ENCODE peak calls at places on chromosomes 3 and 15, in five cellular contexts. One of them, this sample, is unnamed.

GRCh38 chr3:107271787-107272387 is 105.4 kb upstream of the CCDC54 start:
- DNase-seq in uterus: no peak
- DNase-seq in AG04450: no peak
- DNase-seq in foreskin keratinocyte: no peak
- DNase-seq in adrenal gland: no peak
- DNase-seq in this sample: no peak

GRCh38 chr3:58521917-58522680 is 14.9 kb downstream of the ACOX2 start:
- DNase-seq in uterus: no peak
- DNase-seq in AG04450: no peak
- DNase-seq in foreskin keratinocyte: no peak
- DNase-seq in adrenal gland: no peak
- DNase-seq in this sample: no peak

GRCh38 chr3:194487289-194488006 is 646 bp upstream of the ATP13A3 start:
- DNase-seq in uterus: peak; percentile 40
- DNase-seq in AG04450: no peak
- DNase-seq in foreskin keratinocyte: no peak
- DNase-seq in adrenal gland: peak; percentile 59
- DNase-seq in this sample: no peak

GRCh38 chr15:67406257-67406861 is 114.6 kb upstream of the C15orf61 start:
- DNase-seq in uterus: no peak
- DNase-seq in AG04450: no peak
- DNase-seq in foreskin keratinocyte: no peak
- DNase-seq in adrenal gland: no peak
- DNase-seq in this sample: no peak

GRCh38 chr3:72797773-72798543 is 50.3 kb downstream of the SHQ1 start:
- DNase-seq in uterus: no peak
- DNase-seq in AG04450: no peak
- DNase-seq in foreskin keratinocyte: no peak
- DNase-seq in adrenal gland: peak; percentile 31
- DNase-seq in this sample: no peak

GRCh38 chr3:30319713-30320112 is 286.7 kb upstream of the TGFBR2 start:
- DNase-seq in uterus: peak; percentile 39
- DNase-seq in AG04450: no peak
- DNase-seq in foreskin keratinocyte: no peak
- DNase-seq in adrenal gland: peak; percentile 51
- DNase-seq in this sample: no peak

GRCh38 chr3:60580826-60581225 is 670.4 kb downstream of the FHIT start:
- DNase-seq in uterus: no peak
- DNase-seq in AG04450: no peak
- DNase-seq in foreskin keratinocyte: no peak
- DNase-seq in adrenal gland: no peak
- DNase-seq in this sample: no peak

GRCh38 chr3:133213942-133214341 is 175.8 kb downstream of the TMEM108 start:
- DNase-seq in uterus: no peak
- DNase-seq in AG04450: no peak
- DNase-seq in foreskin keratinocyte: no peak
- DNase-seq in adrenal gland: no peak
- DNase-seq in this sample: no peak

GRCh38 chr3:10164546-10165393 is at the start of gene IRAK2:
- DNase-seq in uterus: peak; percentile 73
- DNase-seq in AG04450: no peak
- DNase-seq in foreskin keratinocyte: no peak
- DNase-seq in adrenal gland: peak; percentile 79
- DNase-seq in this sample: peak; percentile 46

GRCh38 chr15:43789409-43789808 is 2.7 kb upstream of the SERF2 start:
- DNase-seq in uterus: no peak
- DNase-seq in AG04450: no peak
- DNase-seq in foreskin keratinocyte: no peak
- DNase-seq in adrenal gland: no peak
- DNase-seq in this sample: no peak

GRCh38 chr3:104907507-104907906 is 459.2 kb upstream of the ALCAM start:
- DNase-seq in uterus: no peak
- DNase-seq in AG04450: peak; percentile 58
- DNase-seq in foreskin keratinocyte: peak; percentile 71
- DNase-seq in adrenal gland: no peak
- DNase-seq in this sample: no peak

GRCh38 chr15:48250640-48251076 is 44.6 kb downstream of the SLC12A1 start:
- DNase-seq in uterus: no peak
- DNase-seq in AG04450: peak; percentile 42
- DNase-seq in foreskin keratinocyte: peak; percentile 42
- DNase-seq in adrenal gland: no peak
- DNase-seq in this sample: no peak

GRCh38 chr15:67405208-67406191 is 115.4 kb upstream of the C15orf61 start:
- DNase-seq in uterus: no peak
- DNase-seq in AG04450: peak; percentile 11
- DNase-seq in foreskin keratinocyte: no peak
- DNase-seq in adrenal gland: peak; percentile 23
- DNase-seq in this sample: no peak

GRCh38 chr3:139588450-139588849 is 48.9 kb upstream of the RBP1 start:
- DNase-seq in uterus: no peak
- DNase-seq in AG04450: no peak
- DNase-seq in foreskin keratinocyte: no peak
- DNase-seq in adrenal gland: no peak
- DNase-seq in this sample: no peak

GRCh38 chr3:127393131-127393820 is 105.4 kb upstream of the PRR20G start:
- DNase-seq in uterus: no peak
- DNase-seq in AG04450: no peak
- DNase-seq in foreskin keratinocyte: no peak
- DNase-seq in adrenal gland: no peak
- DNase-seq in this sample: no peak

GRCh38 chr3:114155370-114155821 is 23.5 kb downstream of the DRD3 start:
- DNase-seq in uterus: no peak
- DNase-seq in AG04450: no peak
- DNase-seq in foreskin keratinocyte: no peak
- DNase-seq in adrenal gland: peak; percentile 49
- DNase-seq in this sample: no peak

GRCh38 chr3:57091471-57091870 is 31.0 kb downstream of the SPATA12 start:
- DNase-seq in uterus: no peak
- DNase-seq in AG04450: peak; percentile 68
- DNase-seq in foreskin keratinocyte: no peak
- DNase-seq in adrenal gland: no peak
- DNase-seq in this sample: no peak

GRCh38 chr3:195872097-195872496 is 36.3 kb downstream of the TNK2 start:
- DNase-seq in uterus: no peak
- DNase-seq in AG04450: no peak
- DNase-seq in foreskin keratinocyte: no peak
- DNase-seq in adrenal gland: no peak
- DNase-seq in this sample: no peak

GRCh38 chr15:70351941-70352774 is 254.4 kb upstream of the TLE3 start:
- DNase-seq in uterus: no peak
- DNase-seq in AG04450: no peak
- DNase-seq in foreskin keratinocyte: no peak
- DNase-seq in adrenal gland: no peak
- DNase-seq in this sample: no peak

GRCh38 chr15:48190932-48191573 is 412 bp upstream of the CTXN2 start:
- DNase-seq in uterus: no peak
- DNase-seq in AG04450: peak; percentile 24
- DNase-seq in foreskin keratinocyte: peak; percentile 33
- DNase-seq in adrenal gland: peak; percentile 52
- DNase-seq in this sample: peak; percentile 2

GRCh38 chr3:71103430-71103881 is 480.1 kb downstream of the FOXP1 start:
- DNase-seq in uterus: peak; percentile 53
- DNase-seq in AG04450: no peak
- DNase-seq in foreskin keratinocyte: no peak
- DNase-seq in adrenal gland: no peak
- DNase-seq in this sample: no peak

GRCh38 chr3:127193341-127193740 is 410 bp downstream of the PRR23E start:
- DNase-seq in uterus: no peak
- DNase-seq in AG04450: no peak
- DNase-seq in foreskin keratinocyte: no peak
- DNase-seq in adrenal gland: no peak
- DNase-seq in this sample: no peak

GRCh38 chr15:56356616-56357015 is 8.6 kb upstream of the TEX9 start:
- DNase-seq in uterus: no peak
- DNase-seq in AG04450: no peak
- DNase-seq in foreskin keratinocyte: no peak
- DNase-seq in adrenal gland: no peak
- DNase-seq in this sample: no peak

GRCh38 chr3:81492048-81492447 is 269.4 kb downstream of the GBE1 start:
- DNase-seq in uterus: no peak
- DNase-seq in AG04450: no peak
- DNase-seq in foreskin keratinocyte: no peak
- DNase-seq in adrenal gland: no peak
- DNase-seq in this sample: no peak

GRCh38 chr3:183490653-183491052 is 62.2 kb upstream of the MCF2L2 start:
- DNase-seq in uterus: no peak
- DNase-seq in AG04450: no peak
- DNase-seq in foreskin keratinocyte: peak; percentile 97
- DNase-seq in adrenal gland: no peak
- DNase-seq in this sample: no peak

GRCh38 chr3:101567528-101568317 is 6.1 kb downstream of the TRMT10C start:
- DNase-seq in uterus: no peak
- DNase-seq in AG04450: peak; percentile 36
- DNase-seq in foreskin keratinocyte: no peak
- DNase-seq in adrenal gland: no peak
- DNase-seq in this sample: no peak

GRCh38 chr3:126358038-126358815 is 1.0 kb upstream of the KLF15 start:
- DNase-seq in uterus: peak; percentile 36
- DNase-seq in AG04450: no peak
- DNase-seq in foreskin keratinocyte: no peak
- DNase-seq in adrenal gland: peak; percentile 56
- DNase-seq in this sample: no peak

GRCh38 chr15:85312486-85312885 is 67.9 kb upstream of the AKAP13 start:
- DNase-seq in uterus: no peak
- DNase-seq in AG04450: no peak
- DNase-seq in foreskin keratinocyte: no peak
- DNase-seq in adrenal gland: no peak
- DNase-seq in this sample: no peak

GRCh38 chr3:49133226-49133951 is 539 bp upstream of the LAMB2 start:
- DNase-seq in uterus: peak; percentile 88
- DNase-seq in AG04450: peak; percentile 69
- DNase-seq in foreskin keratinocyte: peak; percentile 75
- DNase-seq in adrenal gland: peak; percentile 90
- DNase-seq in this sample: no peak

GRCh38 chr3:193367868-193368267 is 10.7 kb downstream of the ATP13A5 start:
- DNase-seq in uterus: no peak
- DNase-seq in AG04450: no peak
- DNase-seq in foreskin keratinocyte: no peak
- DNase-seq in adrenal gland: no peak
- DNase-seq in this sample: no peak

GRCh38 chr3:11523793-11524160 is 119.9 kb downstream of the VGLL4 start:
- DNase-seq in uterus: peak; percentile 62
- DNase-seq in AG04450: no peak
- DNase-seq in foreskin keratinocyte: no peak
- DNase-seq in adrenal gland: no peak
- DNase-seq in this sample: no peak

DNA sequence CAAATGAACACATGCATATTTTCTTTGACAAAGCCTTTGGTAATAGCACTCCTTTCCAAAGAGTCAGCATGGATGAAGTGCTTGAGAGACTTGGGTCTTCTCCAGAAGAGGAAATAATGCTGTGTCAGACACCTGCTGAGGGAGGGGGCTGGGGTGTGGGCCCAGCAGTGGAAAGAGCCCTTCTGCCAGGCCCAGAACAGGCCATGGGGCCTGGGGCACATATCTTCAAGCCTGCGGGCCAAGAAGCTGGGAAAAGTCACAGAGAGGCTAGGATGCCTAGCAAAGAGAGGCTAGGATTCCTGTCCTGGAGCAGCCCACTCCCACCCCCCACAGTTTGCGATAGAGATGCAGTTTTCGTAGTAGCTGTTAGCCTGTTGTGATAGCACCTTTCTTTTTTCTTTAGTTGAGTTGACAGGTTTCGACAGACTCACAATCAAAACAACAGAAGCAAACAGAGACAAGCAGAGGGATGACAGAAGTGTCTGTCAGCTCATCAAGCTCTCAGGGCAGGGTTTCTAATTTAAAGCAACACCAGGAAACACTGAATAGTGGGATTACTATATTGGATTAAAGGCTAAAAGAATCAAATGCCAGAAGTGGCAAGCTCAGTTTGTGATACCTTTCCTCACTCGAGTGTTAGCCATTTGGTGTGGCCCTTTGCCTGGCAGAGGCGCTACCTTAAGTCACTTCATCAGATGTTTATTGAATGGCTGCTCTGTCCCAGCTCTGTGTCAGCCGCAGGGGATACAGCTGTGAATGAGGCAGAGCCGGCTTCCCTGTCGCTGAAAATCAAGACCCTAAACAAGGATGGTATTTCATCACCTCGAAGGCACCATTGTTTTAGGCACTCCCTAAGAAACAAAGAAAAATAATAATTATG is 19.0 kb downstream of the CMTM7 start:
- DNase-seq in uterus: no peak
- DNase-seq in AG04450: no peak
- DNase-seq in foreskin keratinocyte: no peak
- DNase-seq in adrenal gland: no peak
- DNase-seq in this sample: no peak
- H3K27ac ChIP-seq in uterus: no peak overlapping the region
- H3K27ac ChIP-seq in AG04450: no peak overlapping the region
- H3K27ac ChIP-seq in foreskin keratinocyte: no peak overlapping the region
- H3K27ac ChIP-seq in adrenal gland: no peak overlapping the region
- H3K27ac ChIP-seq in this sample: no peak overlapping the region

GRCh38 chr3:51099794-51100542 is 285.1 kb upstream of the MANF start:
- DNase-seq in uterus: no peak
- DNase-seq in AG04450: peak; percentile 18
- DNase-seq in foreskin keratinocyte: peak; percentile 5
- DNase-seq in adrenal gland: peak; percentile 52
- DNase-seq in this sample: no peak
- TF ChIP-seq CTCF in uterus: no peak
- TF ChIP-seq CTCF in AG04450: peak; percentile 91
- TF ChIP-seq CTCF in foreskin keratinocyte: peak; percentile 77
- TF ChIP-seq CTCF in adrenal gland: peak; percentile 74
- TF ChIP-seq CTCF in this sample: peak; percentile 44

DNA sequence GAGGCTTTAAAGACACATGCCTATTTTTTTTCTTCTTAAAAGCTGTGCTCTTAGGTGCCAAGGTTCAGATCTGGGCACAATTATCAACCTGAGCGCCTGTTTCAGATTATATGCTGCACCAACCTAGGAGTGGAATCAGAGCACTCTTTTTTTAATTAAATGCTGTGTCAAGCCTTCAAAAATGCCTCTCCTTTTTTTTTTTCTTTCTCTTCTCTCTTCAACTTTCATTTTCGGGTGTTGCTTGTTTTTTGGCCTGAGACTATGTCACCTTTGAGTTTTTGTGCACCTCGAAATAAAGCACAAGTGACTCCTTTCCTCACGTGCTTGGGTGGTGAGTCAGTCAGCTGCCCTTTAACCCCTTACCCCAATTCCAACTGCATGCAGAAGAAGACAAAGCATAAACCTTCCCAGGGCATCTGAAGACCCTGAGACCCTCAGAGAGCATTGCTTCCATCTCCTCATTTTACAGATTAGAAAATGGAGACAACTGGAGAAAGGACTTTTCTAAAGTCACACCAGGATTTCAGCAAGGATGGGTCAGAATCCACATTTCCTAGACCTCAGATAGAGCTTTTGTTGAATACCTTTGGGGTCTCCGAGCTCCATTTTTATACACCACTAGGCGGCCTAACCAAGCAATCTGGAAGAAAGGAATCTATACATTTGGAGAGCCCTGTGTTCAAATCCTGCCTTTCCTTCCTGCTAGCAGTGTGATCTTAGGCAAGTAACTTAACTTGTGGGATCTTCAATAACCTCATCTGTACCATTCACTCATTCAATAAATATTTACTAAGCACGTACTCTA is 631 bp upstream of the PRICKLE2 start:
- DNase-seq in uterus: no peak
- DNase-seq in AG04450: no peak
- DNase-seq in foreskin keratinocyte: no peak
- DNase-seq in adrenal gland: no peak
- DNase-seq in this sample: no peak
- H3K27ac ChIP-seq in uterus: peak overlapping the region; percentile 76
- H3K27ac ChIP-seq in AG04450: peak overlapping the region; percentile 87
- H3K27ac ChIP-seq in foreskin keratinocyte: no peak overlapping the region
- H3K27ac ChIP-seq in adrenal gland: no peak overlapping the region
- H3K27ac ChIP-seq in this sample: no peak overlapping the region

GRCh38 chr15:60134609-60135008 is 130.5 kb downstream of the FOXB1 start:
- DNase-seq in uterus: no peak
- DNase-seq in AG04450: no peak
- DNase-seq in foreskin keratinocyte: no peak
- DNase-seq in adrenal gland: peak; percentile 17
- DNase-seq in this sample: no peak
- TF ChIP-seq CTCF in uterus: no peak
- TF ChIP-seq CTCF in AG04450: no peak
- TF ChIP-seq CTCF in foreskin keratinocyte: peak; percentile 43
- TF ChIP-seq CTCF in adrenal gland: no peak
- TF ChIP-seq CTCF in this sample: no peak